ENCODE peak calls at places on chromosomes 5 and 9, in four cellular contexts. E, T, M and G are unnamed samples.

GRCh38 chr5:137164536-137164935 is 334.6 kb downstream of the SPOCK1 start:
- DNase-seq in M (no peak), T (no peak), E (no peak), G (no peak)

GRCh38 chr5:44997506-44997905 is 188.8 kb downstream of the MRPS30 start:
- DNase-seq in E (no peak), M (no peak), T (no peak), G (no peak)

GRCh38 chr9:114611516-114612271 is 603 bp downstream of the TMEM268 start:
- DNase-seq in E (peak), M (peak), T (peak), G (peak)

GRCh38 chr9:37100750-37101149 is 19.6 kb upstream of the ZCCHC7 start:
- DNase-seq in T (no peak), E (no peak), M (no peak), G (no peak)

GRCh38 chr9:90219548-90220118 is 423.0 kb downstream of the DIRAS2 start:
- DNase-seq in M (no peak), E (peak), T (peak), G (no peak)

GRCh38 chr5:64147849-64148441 is 17.7 kb upstream of the RNF180 start:
- DNase-seq in M (no peak), E (no peak), T (no peak), G (no peak)

GRCh38 chr5:33487256-33487655 is 46.5 kb downstream of the TARS1 start:
- DNase-seq in E (no peak), M (no peak), T (no peak), G (no peak)

GRCh38 chr5:87243161-87243877 is 24.4 kb upstream of the RASA1 start:
- DNase-seq in E (no peak), T (no peak), M (no peak), G (no peak)

GRCh38 chr5:170747851-170748250 is 35.7 kb upstream of the GABRP start:
- DNase-seq in M (no peak), E (no peak), T (no peak), G (no peak)